ENCODE peak calls at places on chromosomes 2 and 18, in nine cellular contexts. M, K, I, H, A, Q, C, X and P are unnamed samples.

GRCh38 chr2:222866358-222866960 is 5.6 kb downstream of the ACSL3 start:
- DNase-seq in H (no peak), K (no peak), C (no peak), X (no peak), I (no peak), Q (no peak), M (peak), A (no peak), P (no peak)

GRCh38 chr18:78939105-78939504 is 40.5 kb upstream of the SALL3 start:
- DNase-seq in I (no peak), H (peak), C (no peak), A (no peak), K (no peak), M (no peak), Q (no peak), X (no peak), P (no peak)

GRCh38 chr2:182980115-182980514 is 58.1 kb downstream of the NCKAP1 start:
- DNase-seq in M (no peak), I (peak), C (no peak), H (peak), Q (peak), X (peak), K (peak), A (peak), P (peak)

GRCh38 chr18:75923169-75923568 is 495.7 kb upstream of the SMIM21 start:
- DNase-seq in H (peak), Q (no peak), A (peak), I (peak), X (peak), K (no peak), C (no peak), M (no peak), P (no peak)

GRCh38 chr18:2905802-2906521 is 59.2 kb downstream of the EMILIN2 start:
- DNase-seq in I (peak), M (peak), K (no peak), Q (peak), X (peak), H (no peak), A (peak), C (peak), P (no peak)

GRCh38 chr2:11097038-11097720 is 58.1 kb upstream of the SLC66A3 start:
- DNase-seq in K (no peak), H (peak), Q (no peak), I (peak), X (peak), C (no peak), M (no peak), A (peak), P (peak)

GRCh38 chr18:58311390-58311789 is 267.4 kb downstream of the NEDD4L start:
- DNase-seq in H (no peak), X (no peak), C (no peak), I (no peak), K (no peak), M (no peak), Q (no peak), A (no peak), P (no peak)

GRCh38 chr2:3325458-3326181 is 52.0 kb downstream of the EIPR1 start:
- DNase-seq in I (no peak), K (no peak), H (no peak), C (no peak), Q (no peak), X (no peak), M (no peak), A (no peak), P (no peak)

GRCh38 chr18:3397031-3397750 is 52.8 kb upstream of the TGIF1 start:
- DNase-seq in Q (no peak), A (no peak), I (peak), C (no peak), H (no peak), X (no peak), K (no peak), M (no peak), P (no peak)

GRCh38 chr2:7467782-7468447 is 550.7 kb downstream of the RNF144A start:
- DNase-seq in A (no peak), I (no peak), K (no peak), H (no peak), M (no peak), X (no peak), C (no peak), Q (no peak), P (no peak)